ENCODE peak calls at places on chromosomes 7 and 10, in four cellular contexts. P is Peyer's patch, L is heart right ventricle, J is kidney. M is an unnamed sample.

GRCh38 chr7:1659696-1660095 is 10.4 kb upstream of the ELFN1 start:
- DNase-seq in L (no peak), P (no peak), J (no peak), M (peak)

GRCh38 chr10:133302230-133302629 is 6.4 kb downstream of the TUBGCP2 start:
- DNase-seq in P (no peak), J (peak), L (no peak), M (no peak)

GRCh38 chr7:85135931-85136330 is 50.9 kb downstream of the SEMA3D start:
- DNase-seq in L (no peak), J (no peak), P (no peak), M (peak)

GRCh38 chr10:73588656-73589055 is 2.5 kb downstream of the USP54 start:
- DNase-seq in L (no peak), P (no peak), J (no peak), M (no peak)

GRCh38 chr10:97805096-97805879 is 33.5 kb upstream of the SFRP5 start:
- DNase-seq in L (no peak), J (peak), P (no peak), M (no peak)

GRCh38 chr10:34438741-34439140 is 376.4 kb downstream of the PARD3 start:
- DNase-seq in J (no peak), L (no peak), P (no peak), M (no peak)

GRCh38 chr7:79282051-79282694 is 171.3 kb downstream of the MAGI2 start:
- DNase-seq in P (no peak), L (peak), J (no peak), M (peak)

GRCh38 chr10:113576853-113577252 is 24.0 kb downstream of the HABP2 start:
- DNase-seq in L (no peak), J (no peak), P (no peak), M (peak)

GRCh38 chr7:116780966-116781365 is 81.4 kb upstream of the CAPZA2 start:
- DNase-seq in P (no peak), L (no peak), J (no peak), M (no peak)

GRCh38 chr7:116032886-116033285 is 2.3 kb upstream of the TFEC start:
- DNase-seq in P (no peak), J (no peak), L (no peak), M (no peak)

GRCh38 chr7:81410471-81411117 is 359.3 kb downstream of the HGF start:
- DNase-seq in L (no peak), J (no peak), P (no peak), M (no peak)

GRCh38 chr7:92747041-92747835 is 89.1 kb downstream of the CDK6 start:
- DNase-seq in P (no peak), J (no peak), L (no peak), M (peak)

GRCh38 chr7:154698726-154699291 is 304.1 kb downstream of the PAXIP1 start:
- DNase-seq in L (no peak), P (no peak), J (no peak), M (no peak)

GRCh38 chr7:158047386-158048059 is 540.1 kb downstream of the PTPRN2 start:
- DNase-seq in P (peak), J (no peak), L (no peak), M (no peak)

GRCh38 chr10:113020838-113021237 is 70.8 kb downstream of the TCF7L2 start:
- DNase-seq in P (no peak), J (no peak), L (no peak), M (no peak)

GRCh38 chr7:22861576-22861975 is 38.9 kb upstream of the TOMM7 start:
- DNase-seq in P (no peak), J (no peak), L (no peak), M (no peak)

GRCh38 chr7:41918597-41918996 is 215.7 kb upstream of the INHBA start:
- DNase-seq in L (no peak), J (no peak), P (no peak), M (peak)

GRCh38 chr7:159096736-159097581 is 47.7 kb downstream of the VIPR2 start:
- DNase-seq in L (peak), J (no peak), P (peak), M (no peak)

GRCh38 chr7:119665791-119666190 is 607.2 kb upstream of the KCND2 start:
- DNase-seq in J (no peak), P (no peak), L (no peak), M (no peak)

GRCh38 chr7:69599211-69599878 is 1.1 kb downstream of the AUTS2 start:
- DNase-seq in J (peak), P (no peak), L (no peak), M (peak)

GRCh38 chr10:16063350-16063749 is 203.0 kb upstream of the MINDY3 start:
- DNase-seq in P (no peak), J (no peak), L (no peak), M (no peak)

GRCh38 chr10:125144693-125145623 is 15.4 kb downstream of the CTBP2 start:
- DNase-seq in P (peak), L (peak), J (no peak), M (peak)

GRCh38 chr10:31697271-31698168 is 231.1 kb downstream of the ARHGAP12 start:
- DNase-seq in J (peak), P (peak), L (peak), M (peak)

GRCh38 chr7:44486001-44486400 is 4.5 kb downstream of the NUDCD3 start:
- DNase-seq in J (no peak), P (no peak), L (no peak), M (no peak)

GRCh38 chr7:95473276-95473985 is 12.3 kb upstream of the ASB4 start:
- DNase-seq in P (no peak), L (no peak), J (no peak), M (no peak)

GRCh38 chr7:12802070-12802469 is 114.6 kb downstream of the ARL4A start:
- DNase-seq in J (no peak), L (no peak), P (peak), M (no peak)

GRCh38 chr10:101467286-101467770 is 113.4 kb downstream of the BTRC start:
- DNase-seq in P (peak), L (peak), J (no peak), M (peak)

GRCh38 chr7:30145521-30145920 is 10.7 kb downstream of the MTURN start:
- DNase-seq in P (no peak), J (no peak), L (no peak), M (no peak)

GRCh38 chr10:31581741-31582323 is 262.8 kb downstream of the ZEB1 start:
- DNase-seq in L (peak), J (no peak), P (no peak), M (no peak)

GRCh38 chr10:101780187-101780817 is 2.9 kb downstream of the NPM3 start:
- DNase-seq in L (no peak), J (peak), P (peak), M (no peak)

GRCh38 chr7:26429168-26429567 is 137.5 kb downstream of the SNX10 start:
- DNase-seq in P (no peak), J (no peak), L (no peak), M (no peak)

GRCh38 chr7:105149827-105150226 is 135.8 kb downstream of the KMT2E start:
- DNase-seq in J (no peak), L (no peak), P (no peak), M (peak)

GRCh38 chr10:131689486-131689885 is 211.3 kb upstream of the PPP2R2D start:
- DNase-seq in P (no peak), L (no peak), J (no peak), M (no peak)

GRCh38 chr7:107506683-107507339 is 37.0 kb downstream of the GPR22 start:
- DNase-seq in L (peak), J (peak), P (peak), M (no peak)

GRCh38 chr10:3023892-3024291 is 43.5 kb upstream of the PFKP start:
- DNase-seq in J (no peak), P (no peak), L (no peak), M (no peak)

GRCh38 chr7:30197438-30197837 is 62.7 kb downstream of the MTURN start:
- DNase-seq in J (no peak), P (no peak), L (no peak), M (no peak)

DNA sequence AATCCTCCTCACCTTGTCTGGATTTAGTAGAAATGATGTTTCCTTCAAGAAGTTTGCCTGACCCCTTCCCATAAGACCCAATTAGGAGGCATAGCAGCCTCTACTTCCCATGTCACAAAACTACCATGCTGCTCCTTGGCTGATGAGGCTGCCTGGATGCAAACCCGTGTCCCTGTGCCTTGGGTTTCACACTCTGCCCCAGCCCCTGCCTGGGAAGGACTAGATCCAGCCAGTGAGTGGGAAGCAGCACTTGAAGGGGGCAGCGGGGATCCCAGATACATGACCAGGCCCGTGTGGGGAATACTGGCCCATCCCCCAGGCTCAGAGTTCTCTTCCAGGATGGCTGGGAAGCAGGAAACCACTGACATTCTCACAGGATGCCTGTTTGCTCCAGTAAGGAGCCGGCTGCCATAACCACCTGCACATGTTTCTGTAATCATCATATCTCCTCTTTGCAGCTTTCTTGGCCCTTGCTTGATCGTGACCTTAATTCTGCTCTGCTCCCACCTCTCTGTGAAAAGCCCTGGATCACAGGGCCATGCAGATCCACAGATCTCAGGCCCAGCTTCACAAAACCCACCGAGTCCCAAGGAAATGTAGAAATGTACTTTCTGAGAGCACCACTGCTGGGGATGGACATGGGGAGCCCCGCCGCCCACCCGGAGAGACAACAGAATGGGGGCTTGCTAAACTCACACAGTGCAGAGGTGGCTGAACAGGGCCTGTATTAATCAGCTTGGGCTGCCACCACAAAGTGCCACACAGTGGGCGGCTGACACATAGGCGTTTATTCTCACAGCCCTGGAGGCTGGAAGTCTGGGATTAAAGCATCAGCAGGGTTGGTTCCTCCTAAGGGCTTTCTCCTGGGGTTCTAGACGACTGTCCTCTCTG is 287.8 kb upstream of the IGFBP3 start:
- DNase-seq in L (peak), P (no peak), J (no peak), M (peak)
- H3K4me3 ChIP-seq in L (no peak), P (no peak), J (no peak), M (no peak)

GRCh38 chr10:120980316-120980975 is 129.3 kb downstream of the WDR11 start:
- DNase-seq in P (no peak), L (no peak), J (no peak), M (no peak)
- H3K4me3 ChIP-seq in P (no peak), L (no peak), J (no peak), M (no peak)

GRCh38 chr10:18341063-18341462 is 200.8 kb downstream of the CACNB2 start:
- DNase-seq in J (no peak), P (no peak), L (no peak), M (no peak)
- H3K4me3 ChIP-seq in J (peak), P (peak), L (no peak), M (peak)

GRCh38 chr7:106217089-106217542 is 67.7 kb downstream of the NAMPT start:
- DNase-seq in P (peak), J (peak), L (peak), M (peak)
- H3K4me3 ChIP-seq in P (no peak), J (no peak), L (no peak), M (no peak)

M was measured in AG10803.